ENCODE peak calls at places on chromosomes 12 and 14, in five cellular contexts. One of them, this sample, is unnamed.

GRCh38 chr12:49644620-49644994 is 21.2 kb downstream of the PRPF40B start:
- DNase-seq in GM12878: peak
- DNase-seq in K562: peak
- DNase-seq in HepG2: peak
- DNase-seq in H1: no peak
- DNase-seq in this sample: peak

GRCh38 chr14:54673193-54674121 is 106.5 kb downstream of the SAMD4A start:
- DNase-seq in K562: peak
- DNase-seq in H1: no peak
- DNase-seq in GM12878: no peak
- DNase-seq in HepG2: no peak
- DNase-seq in this sample: no peak

GRCh38 chr14:77031680-77032482 is 3.4 kb upstream of the IRF2BPL start:
- DNase-seq in K562: no peak
- DNase-seq in H1: no peak
- DNase-seq in HepG2: no peak
- DNase-seq in GM12878: no peak
- DNase-seq in this sample: no peak

GRCh38 chr14:63478437-63478852 is 64.7 kb downstream of the PPP2R5E start:
- DNase-seq in HepG2: no peak
- DNase-seq in H1: no peak
- DNase-seq in K562: no peak
- DNase-seq in GM12878: peak
- DNase-seq in this sample: no peak

GRCh38 chr14:104290756-104291122 is 152.4 kb downstream of the KIF26A start:
- DNase-seq in H1: no peak
- DNase-seq in K562: no peak
- DNase-seq in GM12878: no peak
- DNase-seq in HepG2: no peak
- DNase-seq in this sample: no peak

GRCh38 chr12:28176295-28176694 is 14.0 kb upstream of the CCDC91 start:
- DNase-seq in K562: no peak
- DNase-seq in HepG2: no peak
- DNase-seq in H1: no peak
- DNase-seq in GM12878: no peak
- DNase-seq in this sample: no peak

GRCh38 chr12:110059651-110060000 is 11.3 kb upstream of the C12orf76 start:
- DNase-seq in GM12878: no peak
- DNase-seq in H1: no peak
- DNase-seq in K562: no peak
- DNase-seq in HepG2: no peak
- DNase-seq in this sample: no peak

GRCh38 chr14:74618078-74618952 is 6.3 kb upstream of the LTBP2 start:
- DNase-seq in HepG2: peak
- DNase-seq in K562: no peak
- DNase-seq in GM12878: no peak
- DNase-seq in H1: no peak
- DNase-seq in this sample: peak

GRCh38 chr12:130178291-130178690 is 16.0 kb downstream of the FZD10 start:
- DNase-seq in H1: no peak
- DNase-seq in K562: no peak
- DNase-seq in HepG2: no peak
- DNase-seq in GM12878: no peak
- DNase-seq in this sample: no peak

GRCh38 chr14:39876935-39877334 is 444.7 kb upstream of the FBXO33 start:
- DNase-seq in H1: no peak
- DNase-seq in GM12878: no peak
- DNase-seq in HepG2: no peak
- DNase-seq in K562: no peak
- DNase-seq in this sample: no peak
- TF ChIP-seq ZNF274 in H1: no peak
- TF ChIP-seq ZNF274 in GM12878: no peak
- TF ChIP-seq ZNF274 in HepG2: no peak
- TF ChIP-seq ZNF274 in K562: no peak
- TF ChIP-seq ZNF274 in this sample: no peak

GRCh38 chr12:112194601-112195247 is 69.4 kb downstream of the TRAFD1 start:
- DNase-seq in K562: no peak
- DNase-seq in H1: no peak
- DNase-seq in GM12878: no peak
- DNase-seq in HepG2: no peak
- DNase-seq in this sample: no peak

GRCh38 chr12:112199136-112199535 is 73.8 kb downstream of the TRAFD1 start:
- DNase-seq in K562: peak
- DNase-seq in GM12878: no peak
- DNase-seq in H1: no peak
- DNase-seq in HepG2: no peak
- DNase-seq in this sample: no peak

GRCh38 chr12:112192475-112192874 is 67.1 kb downstream of the TRAFD1 start:
- DNase-seq in HepG2: no peak
- DNase-seq in H1: no peak
- DNase-seq in GM12878: no peak
- DNase-seq in K562: no peak
- DNase-seq in this sample: no peak

GRCh38 chr12:112196476-112196875 is 71.1 kb downstream of the TRAFD1 start:
- DNase-seq in HepG2: no peak
- DNase-seq in GM12878: no peak
- DNase-seq in H1: no peak
- DNase-seq in K562: no peak
- DNase-seq in this sample: no peak

DNA sequence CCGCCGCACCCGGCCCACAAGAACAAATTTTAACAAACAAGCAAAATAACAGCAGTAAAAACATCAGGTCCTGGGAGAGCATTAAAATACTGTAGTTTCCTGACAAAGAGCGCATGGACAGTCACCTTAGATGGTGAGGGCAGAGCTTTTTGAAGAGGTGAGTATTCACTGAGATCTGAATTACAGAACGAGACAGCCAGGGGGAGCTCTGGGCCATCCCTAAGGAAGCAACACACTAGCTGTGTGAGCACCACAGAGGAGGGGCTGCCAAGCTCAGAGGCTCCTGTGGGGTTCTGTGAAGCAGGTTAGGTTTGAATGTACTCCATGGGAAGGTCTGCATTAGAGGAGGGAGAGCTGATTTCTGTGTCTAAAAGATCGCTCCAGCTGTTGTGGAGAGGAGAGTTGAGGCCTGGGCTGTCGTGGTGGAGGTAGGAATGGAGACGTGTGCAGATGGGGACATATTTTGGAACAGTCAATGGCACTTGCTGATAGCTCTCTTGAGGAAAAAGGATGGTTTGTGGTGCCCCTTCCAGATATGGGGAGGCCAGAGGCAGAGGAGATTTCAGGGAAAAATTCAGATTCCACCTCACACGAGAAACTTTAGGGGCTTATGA is 72.9 kb downstream of the TRAFD1 start:
- DNase-seq in GM12878: no peak
- DNase-seq in K562: peak
- DNase-seq in H1: peak
- DNase-seq in HepG2: peak
- DNase-seq in this sample: peak
- H3K27ac ChIP-seq in GM12878: no peak
- H3K27ac ChIP-seq in K562: no peak
- H3K27ac ChIP-seq in H1: no peak
- H3K27ac ChIP-seq in HepG2: no peak
- H3K27ac ChIP-seq in this sample: no peak

GRCh38 chr12:48121522-48121921 is 2.4 kb downstream of the PFKM start:
- DNase-seq in H1: no peak
- DNase-seq in K562: no peak
- DNase-seq in GM12878: no peak
- DNase-seq in HepG2: no peak
- DNase-seq in this sample: no peak

GRCh38 chr12:48118491-48118890 is 673 bp upstream of the PFKM start:
- DNase-seq in H1: no peak
- DNase-seq in HepG2: no peak
- DNase-seq in K562: peak
- DNase-seq in GM12878: no peak
- DNase-seq in this sample: no peak

GRCh38 chr12:48119834-48120195 is 651 bp downstream of the PFKM start:
- DNase-seq in GM12878: no peak
- DNase-seq in HepG2: no peak
- DNase-seq in H1: no peak
- DNase-seq in K562: no peak
- DNase-seq in this sample: no peak

GRCh38 chr12:48122065-48122834 is 3.1 kb downstream of the PFKM start:
- DNase-seq in H1: no peak
- DNase-seq in GM12878: no peak
- DNase-seq in HepG2: no peak
- DNase-seq in K562: peak
- DNase-seq in this sample: no peak

DNA sequence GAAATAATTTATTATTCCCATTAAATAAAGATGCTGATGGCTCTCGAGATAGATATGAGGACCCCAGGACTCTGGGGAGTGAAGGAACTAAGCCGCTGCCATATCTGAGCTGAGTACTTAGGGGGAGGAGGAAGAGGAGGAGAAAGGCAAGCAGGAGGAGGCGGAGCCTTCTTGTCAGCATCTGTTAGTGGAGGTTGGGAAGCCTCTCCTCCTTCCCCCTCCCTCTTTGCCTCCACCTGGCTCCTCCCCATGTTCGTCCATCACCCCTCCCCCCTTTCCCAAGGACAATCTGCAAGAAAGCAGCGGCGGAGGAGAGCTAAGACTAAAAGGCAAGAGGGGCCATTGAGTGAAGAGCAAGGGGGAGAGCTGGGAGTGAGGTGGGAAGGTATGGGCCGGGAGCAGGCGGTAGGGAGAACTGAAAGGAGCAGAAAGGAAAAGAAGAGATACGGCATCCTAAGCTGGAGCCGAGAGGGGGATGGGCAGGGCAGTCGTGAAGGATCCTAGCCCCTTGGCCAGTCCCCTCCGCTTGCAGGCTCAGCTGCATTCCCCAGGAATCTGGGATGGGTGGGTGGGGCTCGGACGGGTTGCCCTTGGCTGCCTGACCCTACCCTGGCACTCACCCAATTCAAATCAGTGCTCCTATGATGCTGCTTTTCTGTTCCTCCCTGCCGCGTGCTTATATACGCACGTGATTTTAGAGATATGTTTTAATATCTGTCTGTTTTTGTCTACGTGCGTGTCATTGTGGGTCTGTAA is at the start of gene PFKM:
- DNase-seq in HepG2: no peak
- DNase-seq in H1: peak
- DNase-seq in GM12878: peak
- DNase-seq in K562: peak
- DNase-seq in this sample: peak
- TF ChIP-seq POLR2A in HepG2: no peak
- TF ChIP-seq POLR2A in H1: peak
- TF ChIP-seq POLR2A in GM12878: peak
- TF ChIP-seq POLR2A in K562: peak
- TF ChIP-seq POLR2A in this sample: peak

GRCh38 chr14:59254146-59254910 is 65.9 kb downstream of the DAAM1 start:
- DNase-seq in GM12878: no peak
- DNase-seq in HepG2: no peak
- DNase-seq in H1: no peak
- DNase-seq in K562: peak
- DNase-seq in this sample: no peak
- TF ChIP-seq ZNF274 in GM12878: no peak
- TF ChIP-seq ZNF274 in HepG2: no peak
- TF ChIP-seq ZNF274 in H1: no peak
- TF ChIP-seq ZNF274 in K562: no peak
- TF ChIP-seq ZNF274 in this sample: no peak

GRCh38 chr12:112837629-112838191 is 46.2 kb downstream of the RPH3A start:
- DNase-seq in GM12878: no peak
- DNase-seq in H1: no peak
- DNase-seq in HepG2: peak
- DNase-seq in K562: peak
- DNase-seq in this sample: no peak

GRCh38 chr12:112841240-112841639 is 49.7 kb downstream of the RPH3A start:
- DNase-seq in K562: no peak
- DNase-seq in GM12878: no peak
- DNase-seq in H1: no peak
- DNase-seq in HepG2: no peak
- DNase-seq in this sample: no peak

GRCh38 chr12:112839386-112839972 is 47.9 kb downstream of the RPH3A start:
- DNase-seq in K562: no peak
- DNase-seq in GM12878: no peak
- DNase-seq in HepG2: peak
- DNase-seq in H1: no peak
- DNase-seq in this sample: no peak

GRCh38 chr12:112836736-112837628 is 45.4 kb downstream of the RPH3A start:
- DNase-seq in K562: no peak
- DNase-seq in H1: no peak
- DNase-seq in HepG2: no peak
- DNase-seq in GM12878: no peak
- DNase-seq in this sample: no peak

DNA sequence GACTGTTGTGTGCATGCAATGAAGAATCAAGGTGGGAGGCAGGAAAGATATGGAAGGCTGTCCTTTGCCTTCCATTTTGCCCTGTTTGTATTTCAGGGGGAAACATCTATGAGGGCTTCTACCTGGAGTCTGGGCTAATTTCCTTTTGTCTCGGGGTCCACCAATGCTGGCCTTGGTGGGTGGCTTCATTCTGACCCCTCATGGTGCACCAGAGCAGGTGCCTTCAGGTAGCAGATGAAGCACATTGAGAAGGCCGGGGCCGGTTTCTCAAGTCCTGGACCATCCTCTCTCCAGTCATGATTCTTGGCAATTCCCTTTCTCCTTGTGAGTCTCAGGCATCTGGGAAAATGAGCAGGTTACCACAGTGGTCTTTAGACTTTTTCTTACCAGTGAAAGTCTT is 47.2 kb downstream of the RPH3A start:
- DNase-seq in K562: no peak
- DNase-seq in HepG2: no peak
- DNase-seq in GM12878: no peak
- DNase-seq in H1: no peak
- DNase-seq in this sample: no peak
- H3K27ac ChIP-seq in K562: no peak
- H3K27ac ChIP-seq in HepG2: no peak
- H3K27ac ChIP-seq in GM12878: no peak
- H3K27ac ChIP-seq in H1: no peak
- H3K27ac ChIP-seq in this sample: no peak

DNA sequence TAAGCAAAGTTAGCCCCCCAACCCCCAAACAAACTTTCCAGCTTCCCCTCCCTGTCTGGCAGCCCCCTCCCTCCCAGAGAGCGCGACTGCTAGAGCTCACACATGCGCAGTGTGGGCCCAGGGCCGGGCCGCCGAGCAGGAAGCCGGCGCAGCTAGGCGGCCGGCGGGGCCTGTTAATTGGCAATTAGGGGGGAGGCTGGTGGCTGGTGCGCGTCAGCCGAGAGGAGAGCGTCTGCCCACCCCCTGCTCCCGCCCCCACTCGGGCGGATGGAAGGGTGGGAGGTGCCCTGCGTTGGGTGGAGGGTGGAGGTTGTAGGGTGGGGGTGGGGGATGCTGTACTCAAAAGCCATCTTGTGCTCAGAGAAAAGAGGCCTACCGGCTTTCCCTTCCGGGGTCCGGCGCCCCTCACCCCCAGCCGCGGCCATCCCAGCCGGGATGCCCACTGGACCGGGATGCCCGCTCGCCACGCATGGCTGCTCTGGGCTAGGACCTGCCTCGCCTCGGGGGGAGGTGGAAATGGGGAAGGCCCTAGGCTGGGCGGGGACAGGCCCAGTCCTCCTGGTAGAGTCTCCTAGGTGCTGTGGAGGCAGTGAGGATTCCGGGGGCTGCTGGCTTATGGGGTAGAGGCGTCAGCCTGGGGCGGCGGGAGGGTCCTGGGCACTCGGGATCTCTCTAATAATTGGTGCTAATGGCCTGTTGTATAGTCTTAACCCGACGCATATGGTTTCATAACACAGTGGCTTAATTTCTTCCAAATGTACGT is 9.2 kb downstream of the HOXC8 start:
- DNase-seq in HepG2: no peak
- DNase-seq in GM12878: peak
- DNase-seq in H1: no peak
- DNase-seq in K562: peak
- DNase-seq in this sample: peak
- TF ChIP-seq POLR2A in HepG2: no peak
- TF ChIP-seq POLR2A in GM12878: peak
- TF ChIP-seq POLR2A in H1: no peak
- TF ChIP-seq POLR2A in K562: peak
- TF ChIP-seq POLR2A in this sample: peak